ENCODE peak calls at places on chromosomes 13 and 19, in five cellular contexts. H is Calu3, L is A549, K is AG10803, G is lower lobe of right lung. R is an unnamed sample.
A peak's percentile ranks its signal among the peaks of the same experiment; 100 is the strongest.

GRCh38 chr13:65497265-65497664 is 1732.9 kb downstream of the PCDH9 start:
- DNase-seq in G (no peak), L (no peak), K (peak; percentile 40), H (no peak), R (peak; percentile 74)

GRCh38 chr19:14054099-14054498 is 7.8 kb downstream of the PALM3 start:
- DNase-seq in G (no peak), H (no peak), K (no peak), L (no peak), R (no peak)

GRCh38 chr13:43094901-43095300 is 71.5 kb downstream of the DNAJC15 start:
- DNase-seq in H (no peak), G (no peak), K (no peak), L (no peak), R (no peak)

GRCh38 chr13:78762825-78763224 is 103.9 kb upstream of the OBI1 start:
- DNase-seq in K (no peak), H (no peak), L (no peak), G (no peak), R (no peak)

GRCh38 chr19:6100284-6100915 is 9.9 kb downstream of the RFX2 start:
- DNase-seq in G (peak; percentile 68), H (no peak), L (no peak), K (no peak), R (no peak)

GRCh38 chr19:18833849-18834643 is 2.3 kb downstream of the UPF1 start:
- DNase-seq in H (peak; percentile 10), L (no peak), G (no peak), K (no peak), R (no peak)

GRCh38 chr13:40987606-40988280 is 31.4 kb downstream of the ELF1 start:
- DNase-seq in G (no peak), L (no peak), H (no peak), K (peak; percentile 50), R (no peak)

GRCh38 chr13:84607614-84608013 is 725.3 kb upstream of the SLITRK1 start:
- DNase-seq in H (no peak), L (no peak), G (no peak), K (peak; percentile 67), R (peak; percentile 84)

GRCh38 chr13:80436571-80437169 is 95.7 kb upstream of the SPRY2 start:
- DNase-seq in K (peak; percentile 34), L (no peak), G (no peak), H (no peak), R (no peak)

GRCh38 chr19:41225238-41226052 is 6.4 kb downstream of the AXL start:
- DNase-seq in H (peak; percentile 87), K (peak; percentile 100), G (no peak), L (peak; percentile 100), R (peak; percentile 99)

GRCh38 chr19:47430041-47430802 is 10.9 kb upstream of the MEIS3 start:
- DNase-seq in L (no peak), G (peak; percentile 71), H (peak; percentile 30), K (peak; percentile 61), R (peak; percentile 34)

GRCh38 chr19:4571305-4571917 is 11.9 kb upstream of the SEMA6B start:
- DNase-seq in K (no peak), H (no peak), L (no peak), G (no peak), R (no peak)

GRCh38 chr19:33125929-33126388 is 6.0 kb upstream of the WDR88 start:
- DNase-seq in G (no peak), K (peak; percentile 66), L (peak; percentile 97), H (peak; percentile 64), R (peak; percentile 62)

GRCh38 chr19:51082641-51083040 is at the start of gene KLK14:
- DNase-seq in G (no peak), H (no peak), K (no peak), L (no peak), R (no peak)

GRCh38 chr13:97696921-97697320 is 256.6 kb upstream of the IPO5 start:
- DNase-seq in G (no peak), K (no peak), H (no peak), L (no peak), R (no peak)

GRCh38 chr13:45441633-45442032 is 23.1 kb upstream of the COG3 start:
- DNase-seq in K (peak; percentile 33), G (no peak), L (no peak), H (no peak), R (peak; percentile 34)

GRCh38 chr13:96003304-96003703 is 49.9 kb downstream of the UGGT2 start:
- DNase-seq in H (no peak), L (no peak), G (no peak), K (no peak), R (no peak)

GRCh38 chr13:33445476-33445875 is 159.9 kb upstream of the STARD13 start:
- DNase-seq in G (no peak), L (no peak), H (no peak), K (no peak), R (no peak)

GRCh38 chr19:478236-478888 is 17.5 kb upstream of the SHC2 start:
- DNase-seq in K (no peak), L (no peak), H (no peak), G (no peak), R (no peak)

GRCh38 chr13:95564948-95565347 is 12.4 kb downstream of the CLDN10 start:
- DNase-seq in H (no peak), L (no peak), K (peak; percentile 43), G (no peak), R (peak; percentile 48)

GRCh38 chr19:6412111-6412999 is 12.3 kb downstream of the KHSRP start:
- DNase-seq in G (no peak), L (no peak), H (peak; percentile 48), K (no peak), R (peak; percentile 29)

GRCh38 chr19:31214086-31214485 is 135.2 kb downstream of the TSHZ3 start:
- DNase-seq in H (no peak), G (peak; percentile 61), K (peak; percentile 100), L (peak; percentile 80), R (peak; percentile 99)

GRCh38 chr19:39052243-39052746 is 19.9 kb upstream of the FBXO27 start:
- DNase-seq in G (peak; percentile 81), L (peak; percentile 75), H (peak; percentile 88), K (peak; percentile 56), R (peak; percentile 54)

GRCh38 chr13:35475960-35476943 is at the start of gene MAB21L1:
- DNase-seq in K (peak; percentile 82), L (no peak), G (no peak), H (no peak), R (peak; percentile 95)

GRCh38 chr19:30420881-30421280 is 48.7 kb downstream of the ZNF536 start:
- DNase-seq in H (no peak), L (no peak), K (no peak), G (no peak), R (no peak)

GRCh38 chr13:102347490-102347889 is 54.4 kb downstream of the FGF14 start:
- DNase-seq in L (no peak), K (no peak), H (no peak), G (no peak), R (no peak)

GRCh38 chr13:104315606-104316005 is 1249.4 kb upstream of the SLC10A2 start:
- DNase-seq in K (peak; percentile 19), H (no peak), L (no peak), G (no peak), R (peak; percentile 73)

GRCh38 chr13:50129065-50129922 is 114.0 kb downstream of the KCNRG start:
- DNase-seq in H (no peak), G (no peak), K (no peak), L (no peak), R (no peak)

GRCh38 chr13:76882431-76882830 is 3.8 kb downstream of the KCTD12 start:
- DNase-seq in H (no peak), K (peak; percentile 88), G (peak; percentile 54), L (no peak), R (no peak)

GRCh38 chr19:48403606-48404005 is 10.1 kb downstream of the GRIN2D start:
- DNase-seq in G (no peak), K (peak; percentile 55), L (no peak), H (peak; percentile 61), R (peak; percentile 68)

GRCh38 chr13:101916108-101916757 is 463.8 kb downstream of the ITGBL1 start:
- DNase-seq in G (no peak), K (no peak), L (peak; percentile 15), H (no peak), R (no peak)

GRCh38 chr13:40992678-40993077 is 26.4 kb downstream of the ELF1 start:
- DNase-seq in H (no peak), G (no peak), K (no peak), L (no peak), R (no peak)